ENCODE peak calls at places on chromosome 10, in five cellular contexts. X, Z, B, C and V are unnamed samples.

GRCh38 chr10:29648983-29649268 is 14.2 kb upstream of the SVIL start:
- DNase-seq in C (no peak), Z (no peak), X (peak), B (no peak), V (no peak)

GRCh38 chr10:29631049-29631339 is 3.8 kb downstream of the SVIL start:
- DNase-seq in C (no peak), Z (no peak), X (no peak), B (no peak), V (no peak)

GRCh38 chr10:84375011-84375410 is 46.6 kb downstream of the CCSER2 start:
- DNase-seq in Z (peak), C (peak), X (peak), B (no peak), V (no peak)

GRCh38 chr10:97673736-97674525 is 13.1 kb downstream of the AVPI1 start:
- DNase-seq in Z (no peak), B (no peak), C (peak), X (peak), V (no peak)

GRCh38 chr10:4984971-4985594 is 18.6 kb downstream of the AKR1C2 start:
- DNase-seq in Z (no peak), C (no peak), X (no peak), B (no peak), V (no peak)

GRCh38 chr10:95260397-95260881 is 30.4 kb downstream of the PDLIM1 start:
- DNase-seq in X (peak), Z (no peak), C (peak), B (no peak), V (no peak)

GRCh38 chr10:107544706-107545520 is 380.4 kb upstream of the SORCS1 start:
- DNase-seq in B (no peak), X (no peak), C (no peak), Z (no peak), V (no peak)

GRCh38 chr10:33939892-33940291 is 605.4 kb upstream of the NRP1 start:
- DNase-seq in C (peak), X (no peak), B (no peak), Z (no peak), V (no peak)

GRCh38 chr10:17872191-17873091 is 63.3 kb downstream of the MRC1 start:
- DNase-seq in X (peak), C (peak), Z (no peak), B (no peak), V (no peak)

GRCh38 chr10:49621561-49621960 is 7.7 kb downstream of the CHAT start:
- DNase-seq in X (no peak), B (no peak), C (no peak), Z (no peak), V (no peak)

GRCh38 chr10:130013938-130014733 is 50.1 kb upstream of the EBF3 start:
- DNase-seq in B (no peak), X (peak), Z (no peak), C (no peak), V (no peak)

GRCh38 chr10:77518910-77519274 is 118.7 kb downstream of the KCNMA1 start:
- DNase-seq in X (no peak), C (no peak), B (no peak), Z (no peak), V (no peak)